ENCODE peak calls at places on chromosomes 13 and 19, in six cellular contexts. P is left ventricle myocardium inferior; D is tibial artery; F is CD4-positive, CD25-positive, alpha-beta regulatory T cell; Z is astrocyte of the spinal cord; S is mammary epithelial cell. E is an unnamed sample.
A peak's percentile ranks its signal among the peaks of the same experiment; 100 is the strongest.

GRCh38 chr19:46546194-46546896 is 50.7 kb upstream of the PNMA8B start:
- DNase-seq in P (no peak), D (no peak), F (no peak), Z (no peak), S (peak; percentile 54), E (peak; percentile 56)

GRCh38 chr19:3880471-3881271 is at the start of gene ATCAY:
- DNase-seq in P (no peak), D (no peak), F (no peak), Z (no peak), S (no peak), E (no peak)

GRCh38 chr13:85366759-85367417 is 432.3 kb downstream of the SLITRK6 start:
- DNase-seq in P (no peak), D (no peak), F (no peak), Z (peak; percentile 59), S (no peak), E (no peak)

GRCh38 chr19:13588953-13589833 is 82.9 kb upstream of the CACNA1A start:
- DNase-seq in P (peak; percentile 70), D (peak; percentile 77), F (peak; percentile 60), Z (peak; percentile 53), S (peak; percentile 40), E (peak; percentile 82)

GRCh38 chr19:32339988-32340874 is 5.2 kb upstream of the ZNF507 start:
- DNase-seq in P (peak; percentile 68), D (peak; percentile 86), F (peak; percentile 20), Z (peak; percentile 46), S (no peak), E (peak; percentile 65)

GRCh38 chr13:46172531-46172991 is 9.4 kb downstream of the LCP1 start:
- DNase-seq in P (no peak), D (no peak), F (peak; percentile 37), Z (no peak), S (no peak), E (no peak)

GRCh38 chr13:46119883-46120614 is 15.2 kb upstream of the CPB2 start:
- DNase-seq in P (no peak), D (no peak), F (no peak), Z (peak; percentile 71), S (peak; percentile 39), E (peak; percentile 69)

GRCh38 chr13:38191016-38191415 is 158.6 kb upstream of the UFM1 start:
- DNase-seq in P (no peak), D (no peak), F (no peak), Z (no peak), S (no peak), E (no peak)

GRCh38 chr13:110388141-110388943 is 81.3 kb downstream of the COL4A2 start:
- DNase-seq in P (no peak), D (peak; percentile 91), F (no peak), Z (peak; percentile 78), S (peak; percentile 58), E (no peak)

GRCh38 chr19:12112238-12112637 is 27.9 kb downstream of the ZNF20 start:
- DNase-seq in P (no peak), D (no peak), F (no peak), Z (no peak), S (no peak), E (no peak)

DNA sequence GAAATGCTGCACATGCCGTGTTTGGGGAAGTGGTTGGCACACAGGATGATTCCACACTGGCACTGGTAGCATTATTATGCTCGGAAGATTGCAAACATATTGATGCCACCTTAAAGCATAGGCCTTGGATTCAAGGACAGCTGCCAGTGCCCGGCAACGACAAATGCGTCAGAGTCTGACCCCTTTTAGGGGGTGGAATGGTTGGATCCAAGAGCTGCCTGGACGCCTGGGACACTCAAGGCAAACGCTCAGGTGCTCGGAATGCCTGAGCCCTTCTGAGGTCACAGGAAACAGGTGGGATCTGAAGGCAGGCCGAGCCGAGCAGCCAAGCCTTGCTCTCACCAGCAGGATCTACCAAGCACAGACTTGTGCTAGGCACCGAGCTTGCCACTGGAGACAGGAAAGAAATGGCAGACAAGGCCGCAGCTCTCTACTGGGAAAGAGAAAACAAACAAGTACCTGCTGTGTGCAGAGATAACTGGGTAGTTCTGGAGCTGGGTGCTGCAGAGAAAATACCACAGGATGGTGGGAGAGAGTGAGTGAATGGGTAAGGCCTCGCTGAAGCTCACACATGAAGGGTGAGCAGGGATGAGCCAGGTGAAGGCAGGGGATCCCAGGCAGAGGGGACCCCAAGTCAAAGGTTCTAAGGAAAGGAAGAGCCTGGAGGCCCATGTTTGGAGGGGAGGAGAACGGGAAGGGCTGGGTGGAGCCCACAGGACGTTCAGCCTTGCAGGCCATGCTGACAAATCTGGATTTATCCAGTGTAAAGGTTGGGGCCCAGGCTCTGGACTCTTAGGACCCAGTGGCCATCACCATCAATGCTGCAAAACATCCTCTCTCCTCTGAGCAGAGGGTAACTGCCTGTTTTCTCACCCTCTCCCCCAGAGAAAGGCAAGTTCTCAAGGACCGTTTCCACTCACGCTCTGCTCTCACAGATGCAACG is 9.2 kb downstream of the RANBP3 start:
- DNase-seq in P (no peak), D (no peak), F (no peak), Z (no peak), S (peak; percentile 58), E (no peak)
- H3K4me3 ChIP-seq in P (peak overlapping the region; percentile 34), D (no peak overlapping the region), F (peak overlapping the region; percentile 1), Z (no peak overlapping the region), S (no peak overlapping the region), E (no peak overlapping the region)

GRCh38 chr19:35986111-35986510 is 8.9 kb upstream of the SDHAF1 start:
- DNase-seq in P (no peak), D (no peak), F (no peak), Z (no peak), S (no peak), E (no peak)

GRCh38 chr19:35983177-35983576 is 11.8 kb upstream of the SDHAF1 start:
- DNase-seq in P (no peak), D (no peak), F (no peak), Z (no peak), S (no peak), E (no peak)

GRCh38 chr19:35987571-35987896 is 7.5 kb upstream of the SDHAF1 start:
- DNase-seq in P (no peak), D (no peak), F (no peak), Z (no peak), S (no peak), E (no peak)

GRCh38 chr19:35988824-35989223 is 6.2 kb upstream of the SDHAF1 start:
- DNase-seq in P (no peak), D (no peak), F (no peak), Z (no peak), S (no peak), E (no peak)

DNA sequence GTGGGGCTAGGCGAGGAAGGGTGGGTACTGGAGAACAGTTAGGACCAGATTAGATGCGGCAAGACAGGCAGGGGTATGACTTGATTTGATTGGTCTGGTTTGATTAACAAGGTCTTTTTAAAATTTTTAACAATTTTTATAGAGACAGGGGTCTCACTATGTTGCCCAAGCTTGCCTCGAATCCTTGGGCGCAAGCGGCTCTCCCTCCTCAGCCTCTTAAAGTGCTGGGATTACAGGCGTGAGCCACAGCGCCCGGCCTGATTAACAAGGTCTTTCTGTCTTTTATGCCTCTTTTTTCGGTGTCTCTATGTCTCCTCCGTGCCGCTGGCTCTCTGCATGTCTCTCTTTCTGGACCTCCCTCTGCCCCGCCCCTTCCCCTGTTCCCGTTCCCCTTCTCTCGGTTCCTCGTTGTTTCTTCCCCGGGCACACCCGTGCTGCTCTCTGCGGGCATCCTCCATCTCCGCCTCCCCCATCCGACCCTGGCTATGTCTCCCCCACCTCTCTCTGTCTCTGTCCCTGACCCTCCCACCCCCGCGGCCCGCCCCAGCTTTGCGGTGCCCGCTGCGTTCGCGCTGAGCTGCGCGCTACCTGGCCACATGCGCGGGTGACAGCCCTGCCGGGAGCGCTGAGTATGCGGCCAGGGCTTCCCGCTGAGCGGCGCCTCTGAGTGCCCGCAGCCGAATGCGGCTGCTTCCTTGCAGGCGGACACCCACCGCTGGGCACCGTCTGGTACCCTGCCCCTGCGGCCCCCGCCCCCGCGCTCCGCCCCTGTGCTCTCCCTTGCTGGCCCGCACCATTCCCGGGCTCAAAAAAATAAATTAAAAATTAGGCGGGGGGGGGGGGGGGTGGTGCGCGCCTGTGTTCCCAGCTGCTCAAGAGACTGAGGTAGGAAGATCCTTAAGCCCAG is 8.1 kb upstream of the SDHAF1 start:
- DNase-seq in P (peak; percentile 50), D (no peak), F (no peak), Z (no peak), S (no peak), E (peak; percentile 32)
- H3K4me3 ChIP-seq in P (peak overlapping the region; percentile 52), D (peak overlapping the region; percentile 19), F (no peak overlapping the region), Z (peak overlapping the region; percentile 14), S (no peak overlapping the region), E (peak overlapping the region; percentile 49)

DNA sequence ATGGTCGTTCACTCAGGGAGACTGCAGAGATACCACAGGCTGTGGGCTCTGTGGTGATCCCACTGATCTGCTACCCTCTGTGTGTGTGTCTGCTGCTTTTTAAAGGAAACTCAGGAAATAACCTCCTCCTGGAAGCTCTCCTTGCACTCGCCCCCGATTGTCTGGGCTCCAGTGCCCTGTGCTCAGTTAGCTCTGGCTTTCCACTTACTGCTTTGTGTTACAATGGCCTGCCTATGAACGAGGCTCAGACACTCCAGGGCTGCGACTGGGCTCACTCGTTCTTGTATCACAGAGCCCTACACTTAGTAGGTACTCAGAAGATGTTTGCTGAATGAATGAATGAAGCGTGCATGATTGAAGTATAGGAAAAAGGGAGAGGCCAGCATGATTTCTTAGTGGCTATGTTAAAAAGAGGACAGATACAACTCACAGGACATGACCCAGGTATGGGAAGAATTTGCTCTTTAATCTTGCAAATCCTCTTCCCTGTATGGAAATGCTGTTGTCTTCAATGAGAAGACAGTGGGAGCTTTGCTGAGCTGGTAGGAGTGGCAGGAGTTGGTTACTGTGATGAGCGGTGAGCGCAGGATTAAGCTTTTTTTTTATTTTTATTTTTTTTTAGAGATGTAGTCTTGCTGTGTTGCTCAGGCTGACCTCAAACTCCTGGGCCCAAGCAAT is 26.4 kb downstream of the B3GLCT start:
- DNase-seq in P (no peak), D (no peak), F (no peak), Z (no peak), S (no peak), E (no peak)
- H3K4me3 ChIP-seq in P (no peak overlapping the region), D (no peak overlapping the region), F (no peak overlapping the region), Z (no peak overlapping the region), S (no peak overlapping the region), E (no peak overlapping the region)

GRCh38 chr19:1437609-1438008 is 587 bp upstream of the RPS15 start:
- DNase-seq in P (no peak), D (no peak), F (no peak), Z (no peak), S (no peak), E (no peak)
- H3K4me3 ChIP-seq in P (peak overlapping the region; percentile 79), D (peak overlapping the region; percentile 72), F (no peak overlapping the region), Z (no peak overlapping the region), S (no peak overlapping the region), E (no peak overlapping the region)

GRCh38 chr19:48413879-48414623 is 20.6 kb downstream of the GRIN2D start:
- DNase-seq in P (no peak), D (no peak), F (no peak), Z (no peak), S (peak; percentile 38), E (no peak)
- H3K4me3 ChIP-seq in P (peak overlapping the region; percentile 55), D (no peak overlapping the region), F (no peak overlapping the region), Z (no peak overlapping the region), S (no peak overlapping the region), E (no peak overlapping the region)

DNA sequence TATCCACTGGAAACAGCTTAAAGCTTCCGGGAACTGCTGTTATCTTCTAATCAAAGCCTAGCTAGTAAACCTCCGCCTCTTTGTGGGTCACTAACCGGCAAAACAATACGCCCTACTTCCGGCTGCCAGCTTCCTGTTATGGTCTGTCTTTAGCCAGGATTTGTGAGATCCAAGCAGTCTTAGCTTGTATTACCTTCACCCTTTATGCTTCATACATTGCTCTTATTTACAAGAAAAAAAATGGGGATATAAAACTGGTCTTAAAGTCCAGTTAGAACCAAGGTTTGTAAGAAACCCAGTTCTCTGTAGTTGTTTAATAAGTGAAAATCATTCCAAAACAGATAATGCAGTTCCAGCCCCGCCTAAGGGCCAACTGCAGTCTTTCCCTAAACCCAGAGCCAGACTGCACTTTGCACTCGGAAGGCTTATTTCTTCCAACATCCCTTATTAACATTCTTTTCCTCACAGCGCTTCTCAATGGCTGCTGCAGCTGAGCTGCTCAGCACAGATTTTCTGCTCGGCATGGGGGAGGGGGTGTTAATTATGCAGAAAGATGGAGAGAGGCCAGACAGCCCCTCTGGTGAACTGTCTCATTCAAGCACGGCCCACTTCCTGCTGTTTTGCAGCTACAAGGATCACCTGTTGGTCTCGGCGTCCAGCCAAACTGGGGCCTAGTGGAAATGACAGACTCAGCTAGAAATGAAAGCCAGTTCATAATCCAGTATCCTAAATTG is 368.4 kb downstream of the KLF12 start:
- DNase-seq in P (peak; percentile 84), D (peak; percentile 78), F (peak; percentile 60), Z (peak; percentile 86), S (no peak), E (peak; percentile 84)
- H3K4me3 ChIP-seq in P (peak overlapping the region; percentile 47), D (peak overlapping the region; percentile 1), F (peak overlapping the region; percentile 81), Z (no peak overlapping the region), S (no peak overlapping the region), E (no peak overlapping the region)